ENCODE peak calls at places on chromosomes 16 and 17, in five cellular contexts. One of them, this sample, is unnamed.

GRCh38 chr16:77744136-77744535 is 21.8 kb downstream of the NUDT7 start:
- DNase-seq in HFFc6: no peak
- DNase-seq in cardiac fibroblast: no peak
- DNase-seq in psoas muscle: no peak
- DNase-seq in CD14-positive monocyte: no peak
- DNase-seq in this sample: no peak

GRCh38 chr16:1781758-1782407 is 488 bp downstream of the SPSB3 start:
- DNase-seq in cardiac fibroblast: peak
- DNase-seq in HFFc6: no peak
- DNase-seq in CD14-positive monocyte: no peak
- DNase-seq in psoas muscle: peak
- DNase-seq in this sample: no peak

GRCh38 chr17:70105154-70105553 is 30.1 kb downstream of the KCNJ16 start:
- DNase-seq in cardiac fibroblast: peak
- DNase-seq in CD14-positive monocyte: no peak
- DNase-seq in psoas muscle: no peak
- DNase-seq in HFFc6: no peak
- DNase-seq in this sample: no peak

GRCh38 chr17:31074772-31075538 is 19.8 kb upstream of the NF1 start:
- DNase-seq in cardiac fibroblast: peak
- DNase-seq in psoas muscle: no peak
- DNase-seq in CD14-positive monocyte: no peak
- DNase-seq in HFFc6: peak
- DNase-seq in this sample: no peak

GRCh38 chr17:622356-622755 is 92.3 kb downstream of the VPS53 start:
- DNase-seq in CD14-positive monocyte: no peak
- DNase-seq in HFFc6: peak
- DNase-seq in psoas muscle: no peak
- DNase-seq in cardiac fibroblast: peak
- DNase-seq in this sample: no peak

GRCh38 chr17:65630502-65630901 is 69.1 kb upstream of the AXIN2 start:
- DNase-seq in HFFc6: no peak
- DNase-seq in psoas muscle: no peak
- DNase-seq in cardiac fibroblast: no peak
- DNase-seq in CD14-positive monocyte: no peak
- DNase-seq in this sample: no peak

GRCh38 chr17:80619535-80620235 is 75.0 kb downstream of the RPTOR start:
- DNase-seq in CD14-positive monocyte: no peak
- DNase-seq in psoas muscle: no peak
- DNase-seq in HFFc6: no peak
- DNase-seq in cardiac fibroblast: peak
- DNase-seq in this sample: no peak

GRCh38 chr16:10862432-10862831 is 14.6 kb upstream of the CIITA start:
- DNase-seq in cardiac fibroblast: peak
- DNase-seq in psoas muscle: no peak
- DNase-seq in CD14-positive monocyte: peak
- DNase-seq in HFFc6: peak
- DNase-seq in this sample: no peak

GRCh38 chr16:75402821-75403475 is 30.4 kb downstream of the CFDP1 start:
- DNase-seq in CD14-positive monocyte: no peak
- DNase-seq in psoas muscle: no peak
- DNase-seq in HFFc6: peak
- DNase-seq in cardiac fibroblast: peak
- DNase-seq in this sample: no peak

GRCh38 chr16:647173-647902 is 1.8 kb upstream of the WDR90 start:
- DNase-seq in psoas muscle: no peak
- DNase-seq in CD14-positive monocyte: no peak
- DNase-seq in HFFc6: no peak
- DNase-seq in cardiac fibroblast: no peak
- DNase-seq in this sample: no peak

GRCh38 chr17:64412944-64413381 is 22.3 kb upstream of the PECAM1 start:
- DNase-seq in cardiac fibroblast: peak
- DNase-seq in psoas muscle: no peak
- DNase-seq in HFFc6: no peak
- DNase-seq in CD14-positive monocyte: no peak
- DNase-seq in this sample: no peak

GRCh38 chr17:47720196-47720595 is 12.8 kb upstream of the TBX21 start:
- DNase-seq in psoas muscle: no peak
- DNase-seq in cardiac fibroblast: no peak
- DNase-seq in CD14-positive monocyte: no peak
- DNase-seq in HFFc6: no peak
- DNase-seq in this sample: no peak

GRCh38 chr17:80063815-80064585 is 27.6 kb downstream of the CCDC40 start:
- DNase-seq in HFFc6: peak
- DNase-seq in psoas muscle: peak
- DNase-seq in CD14-positive monocyte: peak
- DNase-seq in cardiac fibroblast: peak
- DNase-seq in this sample: no peak

GRCh38 chr16:84137287-84137686 is 7.7 kb downstream of the HSDL1 start:
- DNase-seq in HFFc6: no peak
- DNase-seq in cardiac fibroblast: no peak
- DNase-seq in psoas muscle: no peak
- DNase-seq in CD14-positive monocyte: no peak
- DNase-seq in this sample: no peak

GRCh38 chr17:6477831-6478383 is 33.7 kb downstream of the PIMREG start:
- DNase-seq in cardiac fibroblast: no peak
- DNase-seq in CD14-positive monocyte: no peak
- DNase-seq in psoas muscle: no peak
- DNase-seq in HFFc6: no peak
- DNase-seq in this sample: no peak

GRCh38 chr16:25707982-25708583 is 16.3 kb downstream of the HS3ST4 start:
- DNase-seq in HFFc6: no peak
- DNase-seq in CD14-positive monocyte: no peak
- DNase-seq in psoas muscle: no peak
- DNase-seq in cardiac fibroblast: peak
- DNase-seq in this sample: no peak
- TF ChIP-seq CTCF in HFFc6: peak
- TF ChIP-seq CTCF in CD14-positive monocyte: peak
- TF ChIP-seq CTCF in psoas muscle: no peak
- TF ChIP-seq CTCF in cardiac fibroblast: peak
- TF ChIP-seq CTCF in this sample: peak

GRCh38 chr16:54657058-54657708 is 273.5 kb upstream of the IRX5 start:
- DNase-seq in HFFc6: peak
- DNase-seq in psoas muscle: no peak
- DNase-seq in cardiac fibroblast: peak
- DNase-seq in CD14-positive monocyte: no peak
- DNase-seq in this sample: no peak
- TF ChIP-seq CTCF in HFFc6: no peak
- TF ChIP-seq CTCF in psoas muscle: no peak
- TF ChIP-seq CTCF in cardiac fibroblast: no peak
- TF ChIP-seq CTCF in CD14-positive monocyte: no peak
- TF ChIP-seq CTCF in this sample: no peak

GRCh38 chr16:53220585-53220984 is 165.8 kb downstream of the CHD9 start:
- DNase-seq in HFFc6: peak
- DNase-seq in cardiac fibroblast: peak
- DNase-seq in psoas muscle: no peak
- DNase-seq in CD14-positive monocyte: peak
- DNase-seq in this sample: no peak
- TF ChIP-seq CTCF in HFFc6: peak
- TF ChIP-seq CTCF in cardiac fibroblast: peak
- TF ChIP-seq CTCF in psoas muscle: peak
- TF ChIP-seq CTCF in CD14-positive monocyte: peak
- TF ChIP-seq CTCF in this sample: peak

DNA sequence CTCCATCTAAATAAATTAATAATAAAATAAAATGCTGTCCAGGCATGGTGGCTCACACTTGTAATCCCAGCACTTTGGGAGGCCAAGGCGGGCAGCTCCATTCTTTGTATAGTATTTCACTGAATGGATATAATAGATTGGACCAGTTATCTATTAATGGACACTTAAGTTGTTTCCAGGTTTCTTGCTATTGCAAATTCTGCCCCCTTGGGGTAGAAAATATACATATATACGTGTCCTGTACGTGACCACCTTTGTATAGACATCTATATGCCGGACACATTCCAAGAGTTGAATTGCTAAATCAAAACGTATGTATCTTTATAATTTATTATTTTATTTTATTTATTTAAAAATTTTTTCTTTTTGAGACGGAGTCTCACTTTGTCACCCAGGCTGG is 3.9 kb upstream of the EXOC7 start:
- DNase-seq in psoas muscle: no peak
- DNase-seq in CD14-positive monocyte: no peak
- DNase-seq in cardiac fibroblast: peak
- DNase-seq in HFFc6: no peak
- DNase-seq in this sample: no peak
- TF ChIP-seq CTCF in psoas muscle: no peak
- TF ChIP-seq CTCF in CD14-positive monocyte: peak
- TF ChIP-seq CTCF in cardiac fibroblast: peak
- TF ChIP-seq CTCF in HFFc6: peak
- TF ChIP-seq CTCF in this sample: peak